ENCODE peak calls at places on chromosome 19, in six cellular contexts. X is activated naive CD4-positive, alpha-beta T cell treated with anti-CD3 and anti-CD28 coated beads, Interleukin-2, amount 10 ng/mL, durations not matched to agents 7 days and 5 days; O is astrocyte of the spinal cord; C is ascending aorta; B is stimulated activated CD4-positive, alpha-beta T cell treated with anti-CD3 and anti-CD28 coated beads, Interleukin-12 subunit alpha, Interleukin-12 subunit beta, amount 100 ng/mL, for 24 hours; F is thoracic aorta. E is an unnamed sample.

GRCh38 chr19:48798937-48799336 is 11.9 kb downstream of the BCAT2 start:
- DNase-seq in O (peak), C (no peak), F (no peak), X (no peak), B (no peak), E (peak)

GRCh38 chr19:18233224-18233825 is 7.1 kb upstream of the PDE4C start:
- DNase-seq in O (no peak), B (peak), C (no peak), X (peak), F (no peak), E (peak)

GRCh38 chr19:44003461-44004134 is 841 bp downstream of the ZNF230 start:
- DNase-seq in F (no peak), X (peak), C (no peak), B (no peak), O (peak), E (peak)

GRCh38 chr19:13097331-13098258 is 5.1 kb downstream of the LYL1 start:
- DNase-seq in O (no peak), F (no peak), C (peak), X (peak), B (no peak), E (peak)

GRCh38 chr19:44748426-44749254 is at the start of gene BCL3:
- DNase-seq in X (peak), O (no peak), F (no peak), B (peak), C (peak), E (peak)

GRCh38 chr19:32453736-32454135 is 48.2 kb downstream of the DPY19L3 start:
- DNase-seq in X (no peak), F (no peak), C (no peak), B (no peak), O (no peak), E (no peak)

GRCh38 chr19:47239610-47240296 is 8.8 kb upstream of the BBC3 start:
- DNase-seq in F (no peak), X (peak), O (peak), B (no peak), C (peak), E (peak)

GRCh38 chr19:21586341-21587116 is 81.1 kb downstream of the ZNF429 start:
- DNase-seq in C (no peak), O (no peak), F (no peak), B (peak), X (peak), E (no peak)

GRCh38 chr19:45115809-45116615 is 23.0 kb downstream of the PPP1R37 start:
- DNase-seq in C (no peak), X (no peak), B (no peak), F (no peak), O (no peak), E (peak)

GRCh38 chr19:6970478-6970877 is 50.8 kb downstream of the MBD3L2B start:
- DNase-seq in O (no peak), X (no peak), C (no peak), B (no peak), F (no peak), E (peak)

GRCh38 chr19:1231729-1232128 is 6.1 kb downstream of the CBARP start:
- DNase-seq in F (no peak), X (no peak), C (no peak), O (no peak), B (no peak), E (no peak)

GRCh38 chr19:33469171-33470039 is 52.2 kb downstream of the PEPD start:
- DNase-seq in O (no peak), B (no peak), F (no peak), C (peak), X (no peak), E (no peak)

GRCh38 chr19:18204394-18205179 is 745 bp upstream of the RAB3A start:
- DNase-seq in X (peak), F (no peak), O (no peak), B (no peak), C (peak), E (no peak)

GRCh38 chr19:30207357-30207756 is 164.8 kb upstream of the ZNF536 start:
- DNase-seq in X (no peak), C (no peak), B (no peak), O (no peak), F (no peak), E (no peak)

GRCh38 chr19:23440791-23441190 is 45.5 kb upstream of the ZNF91 start:
- DNase-seq in O (no peak), C (no peak), B (peak), X (no peak), F (no peak), E (peak)

GRCh38 chr19:54425382-54425723 is 10.1 kb downstream of the TTYH1 start:
- DNase-seq in X (no peak), B (no peak), C (no peak), F (no peak), O (no peak), E (no peak)

GRCh38 chr19:49656456-49657109 is 9.1 kb downstream of the IRF3 start:
- DNase-seq in B (no peak), O (no peak), X (no peak), C (no peak), F (no peak), E (no peak)

E was measured in NB4.